ENCODE peak calls at places on chromosomes 16 and 17, in nine cellular contexts. One of them, this sample, is unnamed.

GRCh38 chr17:44820631-44821196 is 9.4 kb downstream of the GJC1 start:
- DNase-seq in A549: peak
- DNase-seq in SK-N-SH: no peak
- DNase-seq in stomach: no peak
- DNase-seq in transverse colon: no peak
- DNase-seq in ovary: no peak
- DNase-seq in HepG2: peak
- DNase-seq in upper lobe of left lung: no peak
- DNase-seq in GM12878: no peak
- DNase-seq in this sample: no peak

GRCh38 chr16:68529931-68530667 is 9.0 kb upstream of the ZFP90 start:
- DNase-seq in A549: peak
- DNase-seq in SK-N-SH: peak
- DNase-seq in stomach: peak
- DNase-seq in transverse colon: peak
- DNase-seq in ovary: peak
- DNase-seq in HepG2: peak
- DNase-seq in upper lobe of left lung: peak
- DNase-seq in GM12878: peak
- DNase-seq in this sample: peak

GRCh38 chr16:86299882-86300490 is 210.3 kb upstream of the FOXF1 start:
- DNase-seq in A549: no peak
- DNase-seq in SK-N-SH: no peak
- DNase-seq in stomach: no peak
- DNase-seq in transverse colon: no peak
- DNase-seq in ovary: no peak
- DNase-seq in HepG2: no peak
- DNase-seq in upper lobe of left lung: no peak
- DNase-seq in GM12878: no peak
- DNase-seq in this sample: no peak

GRCh38 chr17:79153367-79154130 is 78.9 kb downstream of the ENGASE start:
- DNase-seq in A549: no peak
- DNase-seq in SK-N-SH: no peak
- DNase-seq in stomach: no peak
- DNase-seq in transverse colon: no peak
- DNase-seq in ovary: no peak
- DNase-seq in HepG2: no peak
- DNase-seq in upper lobe of left lung: no peak
- DNase-seq in GM12878: no peak
- DNase-seq in this sample: no peak

GRCh38 chr17:56297142-56297541 is 143.9 kb downstream of the ANKFN1 start:
- DNase-seq in A549: no peak
- DNase-seq in SK-N-SH: no peak
- DNase-seq in stomach: no peak
- DNase-seq in transverse colon: no peak
- DNase-seq in ovary: no peak
- DNase-seq in HepG2: no peak
- DNase-seq in upper lobe of left lung: no peak
- DNase-seq in GM12878: no peak
- DNase-seq in this sample: no peak

GRCh38 chr16:12258806-12259205 is 282.3 kb downstream of the SNX29 start:
- DNase-seq in A549: no peak
- DNase-seq in SK-N-SH: no peak
- DNase-seq in stomach: no peak
- DNase-seq in transverse colon: no peak
- DNase-seq in ovary: no peak
- DNase-seq in HepG2: no peak
- DNase-seq in upper lobe of left lung: no peak
- DNase-seq in GM12878: no peak
- DNase-seq in this sample: no peak

GRCh38 chr16:26816885-26817571 is 249.7 kb upstream of the C16orf82 start:
- DNase-seq in A549: no peak
- DNase-seq in SK-N-SH: no peak
- DNase-seq in stomach: no peak
- DNase-seq in transverse colon: no peak
- DNase-seq in ovary: no peak
- DNase-seq in HepG2: no peak
- DNase-seq in upper lobe of left lung: no peak
- DNase-seq in GM12878: no peak
- DNase-seq in this sample: no peak

GRCh38 chr17:7213895-7214299 is 5.7 kb downstream of the DLG4 start:
- DNase-seq in A549: peak
- DNase-seq in SK-N-SH: peak
- DNase-seq in stomach: peak
- DNase-seq in transverse colon: peak
- DNase-seq in ovary: no peak
- DNase-seq in HepG2: peak
- DNase-seq in upper lobe of left lung: peak
- DNase-seq in GM12878: no peak
- DNase-seq in this sample: no peak

GRCh38 chr16:53281280-53281679 is 153.0 kb upstream of the RBL2 start:
- DNase-seq in A549: no peak
- DNase-seq in SK-N-SH: no peak
- DNase-seq in stomach: no peak
- DNase-seq in transverse colon: no peak
- DNase-seq in ovary: no peak
- DNase-seq in HepG2: no peak
- DNase-seq in upper lobe of left lung: no peak
- DNase-seq in GM12878: no peak
- DNase-seq in this sample: no peak

GRCh38 chr16:15857779-15858560 is 1.1 kb upstream of the MYH11 start:
- DNase-seq in A549: no peak
- DNase-seq in SK-N-SH: peak
- DNase-seq in stomach: peak
- DNase-seq in transverse colon: peak
- DNase-seq in ovary: peak
- DNase-seq in HepG2: no peak
- DNase-seq in upper lobe of left lung: no peak
- DNase-seq in GM12878: no peak
- DNase-seq in this sample: peak

GRCh38 chr17:1123397-1124237 is 56.2 kb downstream of the ABR start:
- DNase-seq in A549: no peak
- DNase-seq in SK-N-SH: peak
- DNase-seq in stomach: no peak
- DNase-seq in transverse colon: no peak
- DNase-seq in ovary: no peak
- DNase-seq in HepG2: no peak
- DNase-seq in upper lobe of left lung: no peak
- DNase-seq in GM12878: no peak
- DNase-seq in this sample: no peak

GRCh38 chr17:31008374-31009035 is 37.7 kb downstream of the RNF135 start:
- DNase-seq in A549: no peak
- DNase-seq in SK-N-SH: no peak
- DNase-seq in stomach: peak
- DNase-seq in transverse colon: peak
- DNase-seq in ovary: peak
- DNase-seq in HepG2: no peak
- DNase-seq in upper lobe of left lung: peak
- DNase-seq in GM12878: no peak
- DNase-seq in this sample: peak

GRCh38 chr17:48612854-48613691 is 2.0 kb downstream of the HOXB8 start:
- DNase-seq in A549: peak
- DNase-seq in SK-N-SH: peak
- DNase-seq in stomach: no peak
- DNase-seq in transverse colon: peak
- DNase-seq in ovary: no peak
- DNase-seq in HepG2: peak
- DNase-seq in upper lobe of left lung: no peak
- DNase-seq in GM12878: no peak
- DNase-seq in this sample: no peak

DNA sequence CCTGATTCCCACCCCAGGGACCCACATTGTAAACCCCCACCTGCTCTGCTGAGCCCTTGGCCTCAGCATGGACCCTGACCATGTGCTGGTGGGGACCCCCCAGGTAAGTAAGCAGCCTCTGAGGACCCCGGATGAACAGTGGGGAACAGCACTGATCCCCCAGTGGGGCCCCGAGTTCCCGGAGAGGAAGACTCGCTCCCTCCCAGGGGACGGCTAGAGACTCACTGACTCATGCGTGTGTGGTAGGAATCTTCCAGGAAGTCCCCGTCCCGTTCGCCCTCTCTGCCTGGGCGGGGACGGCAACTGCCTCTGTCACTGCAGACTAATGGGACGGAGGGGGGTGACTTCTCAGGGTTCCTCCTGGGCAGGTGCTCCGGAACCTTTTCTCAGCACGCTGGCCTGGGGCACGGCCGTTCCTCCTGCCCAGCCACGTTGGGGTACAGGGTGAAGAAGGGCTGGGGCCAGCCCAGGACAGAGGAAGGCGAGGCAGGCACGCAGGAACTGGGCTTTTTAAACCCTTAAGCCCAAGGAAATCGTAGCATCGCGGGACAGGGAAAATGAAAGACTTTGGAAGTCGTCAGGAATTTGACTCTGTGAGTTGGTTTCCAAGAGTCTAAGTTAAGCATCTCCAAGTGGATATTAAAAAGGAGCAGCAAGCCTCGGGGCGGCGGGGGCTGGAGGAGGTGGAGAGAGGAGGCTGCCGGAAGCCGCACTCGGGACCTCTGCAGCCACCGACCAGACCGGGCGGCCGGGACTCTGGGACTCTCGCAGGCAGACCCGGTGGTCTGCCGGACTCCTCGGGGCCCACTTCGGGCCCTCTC is 178.7 kb downstream of the SEC14L1 start:
- DNase-seq in A549: peak
- DNase-seq in SK-N-SH: peak
- DNase-seq in stomach: peak
- DNase-seq in transverse colon: peak
- DNase-seq in ovary: peak
- DNase-seq in HepG2: no peak
- DNase-seq in upper lobe of left lung: peak
- DNase-seq in GM12878: no peak
- DNase-seq in this sample: peak
- H3K27ac ChIP-seq in A549: peak
- H3K27ac ChIP-seq in SK-N-SH: peak
- H3K27ac ChIP-seq in stomach: peak
- H3K27ac ChIP-seq in transverse colon: peak
- H3K27ac ChIP-seq in ovary: peak
- H3K27ac ChIP-seq in HepG2: no peak
- H3K27ac ChIP-seq in upper lobe of left lung: peak
- H3K27ac ChIP-seq in GM12878: peak
- H3K27ac ChIP-seq in this sample: peak

GRCh38 chr16:77660311-77660710 is 62.0 kb upstream of the NUDT7 start:
- DNase-seq in A549: peak
- DNase-seq in SK-N-SH: peak
- DNase-seq in stomach: no peak
- DNase-seq in transverse colon: no peak
- DNase-seq in ovary: no peak
- DNase-seq in HepG2: peak
- DNase-seq in upper lobe of left lung: no peak
- DNase-seq in GM12878: no peak
- DNase-seq in this sample: no peak
- TF ChIP-seq EP300 in A549: no peak
- TF ChIP-seq EP300 in SK-N-SH: no peak
- TF ChIP-seq EP300 in stomach: no peak
- TF ChIP-seq EP300 in transverse colon: no peak
- TF ChIP-seq EP300 in ovary: no peak
- TF ChIP-seq EP300 in HepG2: no peak
- TF ChIP-seq EP300 in upper lobe of left lung: no peak
- TF ChIP-seq EP300 in GM12878: no peak
- TF ChIP-seq EP300 in this sample: no peak

DNA sequence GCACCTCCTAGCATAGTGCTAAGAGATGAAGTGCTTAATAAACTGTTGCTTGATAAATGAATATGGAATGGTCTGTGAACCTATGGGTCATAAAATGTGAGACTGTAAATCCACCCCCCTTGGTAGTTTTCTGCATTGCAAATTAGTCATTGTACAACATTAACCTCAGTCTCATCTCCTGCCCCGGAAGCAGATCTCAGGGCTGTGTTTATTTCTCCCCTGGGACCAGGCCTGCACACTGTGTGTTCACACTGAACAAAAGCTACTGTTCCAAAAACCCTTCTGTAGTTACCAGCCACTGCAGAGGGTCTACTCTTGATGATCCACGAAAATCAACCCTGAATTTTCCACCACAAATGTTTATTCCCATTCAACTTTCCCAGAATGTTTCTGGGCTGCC is 4.1 kb upstream of the MYO1D start:
- DNase-seq in A549: no peak
- DNase-seq in SK-N-SH: no peak
- DNase-seq in stomach: no peak
- DNase-seq in transverse colon: no peak
- DNase-seq in ovary: no peak
- DNase-seq in HepG2: no peak
- DNase-seq in upper lobe of left lung: no peak
- DNase-seq in GM12878: no peak
- DNase-seq in this sample: no peak
- H3K4me3 ChIP-seq in A549: no peak
- H3K4me3 ChIP-seq in SK-N-SH: no peak
- H3K4me3 ChIP-seq in stomach: no peak
- H3K4me3 ChIP-seq in transverse colon: no peak
- H3K4me3 ChIP-seq in ovary: no peak
- H3K4me3 ChIP-seq in HepG2: no peak
- H3K4me3 ChIP-seq in upper lobe of left lung: no peak
- H3K4me3 ChIP-seq in GM12878: no peak
- H3K4me3 ChIP-seq in this sample: no peak

GRCh38 chr16:87701505-87701921 is 64.3 kb downstream of the KLHDC4 start:
- DNase-seq in A549: no peak
- DNase-seq in SK-N-SH: no peak
- DNase-seq in stomach: no peak
- DNase-seq in transverse colon: no peak
- DNase-seq in ovary: no peak
- DNase-seq in HepG2: no peak
- DNase-seq in upper lobe of left lung: no peak
- DNase-seq in GM12878: no peak
- DNase-seq in this sample: no peak

GRCh38 chr16:87703071-87703470 is 62.7 kb downstream of the KLHDC4 start:
- DNase-seq in A549: no peak
- DNase-seq in SK-N-SH: no peak
- DNase-seq in stomach: no peak
- DNase-seq in transverse colon: no peak
- DNase-seq in ovary: no peak
- DNase-seq in HepG2: no peak
- DNase-seq in upper lobe of left lung: no peak
- DNase-seq in GM12878: no peak
- DNase-seq in this sample: no peak

GRCh38 chr16:87700406-87701065 is 65.2 kb downstream of the KLHDC4 start:
- DNase-seq in A549: no peak
- DNase-seq in SK-N-SH: no peak
- DNase-seq in stomach: no peak
- DNase-seq in transverse colon: no peak
- DNase-seq in ovary: no peak
- DNase-seq in HepG2: no peak
- DNase-seq in upper lobe of left lung: no peak
- DNase-seq in GM12878: no peak
- DNase-seq in this sample: no peak

GRCh38 chr16:87702325-87702811 is 63.4 kb downstream of the KLHDC4 start:
- DNase-seq in A549: no peak
- DNase-seq in SK-N-SH: peak
- DNase-seq in stomach: no peak
- DNase-seq in transverse colon: peak
- DNase-seq in ovary: peak
- DNase-seq in HepG2: peak
- DNase-seq in upper lobe of left lung: no peak
- DNase-seq in GM12878: peak
- DNase-seq in this sample: no peak

DNA sequence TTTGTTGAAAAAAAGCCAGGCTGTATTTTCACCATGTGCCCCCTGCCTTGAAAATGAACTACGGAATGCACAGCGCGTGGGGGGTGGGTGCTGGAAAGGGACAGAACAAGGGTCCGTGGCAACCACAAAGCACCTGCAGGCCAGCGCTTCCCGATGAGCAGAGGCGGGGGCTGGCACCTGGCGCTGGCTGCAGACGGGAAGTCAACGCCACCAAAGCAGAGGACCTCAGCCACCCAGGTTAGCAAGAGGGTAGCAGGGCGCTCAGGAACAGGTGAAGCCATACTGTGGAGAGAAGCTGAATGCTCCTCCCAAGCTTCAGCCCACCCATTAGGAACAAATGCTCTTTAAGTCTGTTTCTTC is 64.7 kb downstream of the KLHDC4 start:
- DNase-seq in A549: no peak
- DNase-seq in SK-N-SH: no peak
- DNase-seq in stomach: no peak
- DNase-seq in transverse colon: no peak
- DNase-seq in ovary: no peak
- DNase-seq in HepG2: no peak
- DNase-seq in upper lobe of left lung: no peak
- DNase-seq in GM12878: no peak
- DNase-seq in this sample: no peak
- H3K27ac ChIP-seq in A549: no peak
- H3K27ac ChIP-seq in SK-N-SH: no peak
- H3K27ac ChIP-seq in stomach: no peak
- H3K27ac ChIP-seq in transverse colon: no peak
- H3K27ac ChIP-seq in ovary: no peak
- H3K27ac ChIP-seq in HepG2: no peak
- H3K27ac ChIP-seq in upper lobe of left lung: no peak
- H3K27ac ChIP-seq in GM12878: no peak
- H3K27ac ChIP-seq in this sample: no peak

This sample was measured in tibial nerve.